ENCODE peak calls at places on chromosomes 3 and 15, in five cellular contexts. K, H, R, Z and T are unnamed samples.

GRCh38 chr3:99413504-99413903 is 224.9 kb upstream of the COL8A1 start:
- DNase-seq in Z (no peak), H (no peak), K (no peak), R (no peak), T (no peak)

GRCh38 chr3:13951184-13951583 is 71.3 kb upstream of the WNT7A start:
- DNase-seq in H (no peak), K (no peak), Z (no peak), R (no peak), T (no peak)

GRCh38 chr15:32844118-32844711 is 126.4 kb downstream of the GREM1 start:
- DNase-seq in Z (no peak), K (peak), R (no peak), H (peak), T (no peak)

GRCh38 chr15:90553248-90553745 is 23.6 kb downstream of the CRTC3 start:
- DNase-seq in Z (no peak), K (no peak), H (no peak), R (no peak), T (no peak)

GRCh38 chr3:143150979-143151726 is 31.6 kb downstream of the CHST2 start:
- DNase-seq in K (no peak), H (no peak), R (no peak), Z (no peak), T (no peak)

GRCh38 chr3:43766672-43767465 is 76.1 kb downstream of the ABHD5 start:
- DNase-seq in Z (no peak), H (no peak), R (no peak), K (no peak), T (no peak)

GRCh38 chr3:124132813-124133212 is 140.9 kb upstream of the ROPN1 start:
- DNase-seq in K (no peak), R (no peak), Z (no peak), H (no peak), T (no peak)

GRCh38 chr3:107345968-107346367 is 31.3 kb upstream of the CCDC54 start:
- DNase-seq in H (no peak), K (no peak), Z (no peak), R (no peak), T (no peak)

GRCh38 chr3:58180940-58181587 is 29.7 kb downstream of the DNASE1L3 start:
- DNase-seq in Z (no peak), H (no peak), R (no peak), K (no peak), T (no peak)

GRCh38 chr15:51135276-51135675 is 40.6 kb upstream of the TNFAIP8L3 start:
- DNase-seq in R (no peak), H (no peak), Z (no peak), K (no peak), T (no peak)

GRCh38 chr15:59349715-59350420 is 22.8 kb downstream of the MYO1E start:
- DNase-seq in K (peak), R (no peak), Z (no peak), H (peak), T (no peak)

GRCh38 chr3:173977747-173978146 is 580.2 kb downstream of the NLGN1 start:
- DNase-seq in H (no peak), Z (no peak), K (no peak), R (no peak), T (no peak)

GRCh38 chr15:60005352-60006202 is 1.5 kb downstream of the FOXB1 start:
- DNase-seq in R (no peak), K (no peak), Z (no peak), H (no peak), T (no peak)

GRCh38 chr3:188338081-188338480 is 184.1 kb downstream of the LPP start:
- DNase-seq in K (no peak), R (no peak), Z (no peak), H (no peak), T (no peak)